ENCODE peak calls at places on chromosome 19, in five cellular contexts. S, L, G, I and X are unnamed samples.

GRCh38 chr19:50323782-50324133 is 5.4 kb downstream of the KCNC3 start:
- DNase-seq in S (no peak), L (no peak), G (no peak), I (no peak), X (no peak)

GRCh38 chr19:35039881-35040456 is 1.6 kb upstream of the HPN start:
- DNase-seq in S (no peak), L (no peak), G (no peak), I (no peak), X (no peak)

GRCh38 chr19:13078897-13079541 is 23.6 kb downstream of the LYL1 start:
- DNase-seq in S (no peak), L (no peak), G (peak; percentile 52), I (peak; percentile 73), X (no peak)

GRCh38 chr19:11530432-11530831 is 1.5 kb upstream of the ECSIT start:
- DNase-seq in S (peak; percentile 59), L (peak; percentile 69), G (peak; percentile 74), I (peak; percentile 79), X (peak; percentile 69)

GRCh38 chr19:53808710-53809125 is 15.4 kb downstream of the NLRP12 start:
- DNase-seq in S (peak; percentile 55), L (peak; percentile 21), G (no peak), I (no peak), X (peak; percentile 24)

GRCh38 chr19:52351512-52351911 is 15.5 kb downstream of the ZNF610 start:
- DNase-seq in S (no peak), L (no peak), G (no peak), I (no peak), X (no peak)

GRCh38 chr19:5932593-5933262 is 18.7 kb downstream of the CAPS start:
- DNase-seq in S (no peak), L (no peak), G (no peak), I (no peak), X (no peak)

GRCh38 chr19:752652-753517 is 2.0 kb downstream of the MISP start:
- DNase-seq in S (peak; percentile 83), L (no peak), G (no peak), I (peak; percentile 28), X (peak; percentile 91)

GRCh38 chr19:19817357-19817756 is 4.2 kb downstream of the ZNF506 start:
- DNase-seq in S (no peak), L (no peak), G (no peak), I (no peak), X (no peak)

GRCh38 chr19:16571283-16571682 is 932 bp downstream of the SLC35E1 start:
- DNase-seq in S (peak; percentile 18), L (no peak), G (no peak), I (no peak), X (peak; percentile 25)

GRCh38 chr19:50906217-50906616 is 5.0 kb downstream of the KLK4 start:
- DNase-seq in S (no peak), L (no peak), G (no peak), I (no peak), X (no peak)

GRCh38 chr19:14507704-14508246 is 10.4 kb downstream of the DNAJB1 start:
- DNase-seq in S (peak; percentile 66), L (no peak), G (no peak), I (no peak), X (no peak)

GRCh38 chr19:35048911-35049411 is 7.4 kb downstream of the HPN start:
- DNase-seq in S (no peak), L (no peak), G (peak; percentile 70), I (peak; percentile 96), X (no peak)

GRCh38 chr19:49712397-49712859 is 21.5 kb downstream of the CPT1C start:
- DNase-seq in S (peak; percentile 79), L (peak; percentile 73), G (peak; percentile 63), I (peak; percentile 39), X (no peak)

GRCh38 chr19:41957838-41958366 is 1.2 kb downstream of the RABAC1 start:
- DNase-seq in S (peak; percentile 79), L (peak; percentile 57), G (peak; percentile 54), I (peak; percentile 56), X (peak; percentile 84)
- H3K4me3 ChIP-seq in S (peak overlapping the region; percentile 94), L (peak overlapping the region; percentile 93), G (peak overlapping the region; percentile 98), I (peak overlapping the region; percentile 63), X (peak overlapping the region; percentile 96)

GRCh38 chr19:3175761-3176714 is 2.5 kb upstream of the S1PR4 start:
- DNase-seq in S (peak; percentile 91), L (peak; percentile 62), G (no peak), I (no peak), X (peak; percentile 51)
- H3K4me3 ChIP-seq in S (no peak overlapping the region), L (no peak overlapping the region), G (no peak overlapping the region), I (no peak overlapping the region), X (no peak overlapping the region)

DNA sequence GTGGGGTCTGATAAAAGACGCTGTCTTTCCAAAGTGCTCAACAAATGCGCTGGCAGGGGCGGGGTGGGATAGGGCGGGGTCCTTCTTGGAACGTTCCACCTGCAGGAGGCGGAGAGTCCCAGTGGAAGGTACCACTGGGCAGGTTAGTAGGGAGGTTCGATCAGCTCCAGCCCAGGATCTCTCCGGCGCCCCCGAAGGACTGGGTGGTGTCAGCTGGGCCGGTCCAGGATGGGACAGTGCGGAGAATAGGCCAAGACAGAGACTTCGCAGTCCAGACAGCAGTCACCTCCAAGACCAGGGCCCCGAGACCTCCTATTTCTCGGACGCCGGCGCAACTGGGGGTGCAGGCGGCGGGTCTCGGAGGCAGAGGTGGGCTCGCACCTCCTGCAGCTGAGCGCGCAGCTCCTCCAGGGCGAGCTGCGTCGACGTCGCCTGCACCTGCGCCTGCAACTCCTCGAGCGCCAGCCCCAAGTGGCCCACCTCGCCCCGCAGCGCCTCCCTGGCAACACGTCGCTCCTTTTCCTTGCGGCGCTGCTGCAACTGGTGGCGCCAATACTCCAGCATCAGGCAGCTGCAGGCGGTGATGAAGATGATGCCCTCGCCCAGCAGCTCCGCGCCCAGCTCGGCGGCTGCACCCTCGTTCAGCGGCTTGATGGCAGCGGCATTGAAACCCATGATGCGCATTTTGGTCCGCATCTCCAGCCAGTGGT is 21.6 kb downstream of the VASP start:
- DNase-seq in S (no peak), L (no peak), G (no peak), I (no peak), X (peak; percentile 43)
- H3K4me3 ChIP-seq in S (no peak overlapping the region), L (no peak overlapping the region), G (peak overlapping the region; percentile 13), I (no peak overlapping the region), X (peak overlapping the region; percentile 7)

GRCh38 chr19:4278460-4278901 is 585 bp upstream of the SHD start:
- DNase-seq in S (no peak), L (no peak), G (no peak), I (no peak), X (no peak)
- H3K4me3 ChIP-seq in S (no peak overlapping the region), L (no peak overlapping the region), G (no peak overlapping the region), I (no peak overlapping the region), X (no peak overlapping the region)

DNA sequence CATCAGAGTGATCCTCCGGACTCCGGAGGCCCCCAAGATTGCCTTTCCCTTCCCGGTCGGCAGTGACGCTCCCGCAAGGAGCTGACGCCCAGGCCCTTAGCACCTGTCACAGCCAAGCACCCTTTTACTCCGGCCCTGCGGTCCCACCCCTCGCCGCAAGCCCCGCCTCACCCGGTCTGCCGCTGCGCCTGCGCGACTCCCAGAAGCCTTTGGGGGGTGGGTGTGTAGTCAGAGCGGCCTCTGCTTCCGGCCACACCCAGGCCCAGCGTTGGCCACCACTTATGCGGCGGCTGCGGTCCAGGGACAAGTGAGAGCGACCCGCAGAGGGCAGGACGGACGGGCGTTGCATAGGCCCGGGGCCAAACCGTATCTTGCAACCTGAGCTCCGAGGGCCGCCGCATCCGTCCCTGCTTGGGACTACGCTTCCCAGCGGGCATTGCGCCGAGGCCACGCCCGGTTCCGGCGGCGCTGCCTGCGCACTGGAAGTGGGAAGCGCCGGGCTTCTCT is 441 bp upstream of the ZFP28 start:
- DNase-seq in S (peak; percentile 87), L (peak; percentile 46), G (peak; percentile 94), I (peak; percentile 87), X (peak; percentile 94)
- H3K4me3 ChIP-seq in S (peak overlapping the region; percentile 83), L (peak overlapping the region; percentile 52), G (peak overlapping the region; percentile 76), I (peak overlapping the region; percentile 82), X (peak overlapping the region; percentile 68)

DNA sequence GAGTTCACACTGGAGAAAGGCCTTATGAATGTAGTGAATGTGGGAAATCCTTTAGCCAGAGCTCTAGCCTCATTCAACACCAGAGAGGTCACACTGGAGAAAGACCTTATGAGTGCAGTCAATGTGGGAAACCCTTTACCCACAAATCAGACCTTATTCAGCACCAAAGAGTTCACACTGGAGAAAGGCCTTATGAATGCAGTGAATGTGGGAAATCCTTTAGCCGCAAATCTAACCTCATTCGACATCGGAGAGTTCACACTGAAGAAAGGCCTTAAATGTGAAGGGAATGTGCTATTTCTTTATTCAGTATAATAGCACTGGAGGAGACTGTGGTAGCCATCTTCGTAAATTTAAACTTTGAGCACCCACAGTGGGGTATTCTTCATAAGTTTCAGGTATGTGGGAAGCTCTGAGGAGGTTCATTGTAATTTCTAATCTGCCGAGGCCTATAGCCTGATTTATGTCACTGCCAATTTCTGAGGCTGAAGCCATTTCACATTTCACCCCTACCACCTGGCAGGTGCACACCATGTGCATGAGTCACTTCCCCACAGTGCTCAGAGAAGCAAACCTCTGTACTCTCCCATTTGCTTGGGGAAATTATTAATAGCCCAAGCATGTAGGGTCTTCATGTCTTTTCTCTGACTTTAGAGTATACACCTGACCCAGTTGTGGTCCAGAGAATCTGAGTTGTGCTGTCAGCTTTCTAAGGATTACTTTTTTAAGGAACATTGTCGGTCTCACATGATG is 6.4 kb downstream of the ZNF551 start:
- DNase-seq in S (no peak), L (no peak), G (no peak), I (no peak), X (no peak)
- H3K4me3 ChIP-seq in S (no peak overlapping the region), L (no peak overlapping the region), G (no peak overlapping the region), I (no peak overlapping the region), X (no peak overlapping the region)

GRCh38 chr19:3281026-3281425 is 56.6 kb downstream of the CELF5 start:
- DNase-seq in S (no peak), L (no peak), G (no peak), I (no peak), X (no peak)

GRCh38 chr19:3277649-3278048 is 53.2 kb downstream of the CELF5 start:
- DNase-seq in S (no peak), L (no peak), G (no peak), I (no peak), X (no peak)

GRCh38 chr19:3279306-3279705 is 54.8 kb downstream of the CELF5 start:
- DNase-seq in S (no peak), L (no peak), G (no peak), I (no peak), X (no peak)

GRCh38 chr19:3278294-3278693 is 53.8 kb downstream of the CELF5 start:
- DNase-seq in S (no peak), L (no peak), G (no peak), I (no peak), X (no peak)

DNA sequence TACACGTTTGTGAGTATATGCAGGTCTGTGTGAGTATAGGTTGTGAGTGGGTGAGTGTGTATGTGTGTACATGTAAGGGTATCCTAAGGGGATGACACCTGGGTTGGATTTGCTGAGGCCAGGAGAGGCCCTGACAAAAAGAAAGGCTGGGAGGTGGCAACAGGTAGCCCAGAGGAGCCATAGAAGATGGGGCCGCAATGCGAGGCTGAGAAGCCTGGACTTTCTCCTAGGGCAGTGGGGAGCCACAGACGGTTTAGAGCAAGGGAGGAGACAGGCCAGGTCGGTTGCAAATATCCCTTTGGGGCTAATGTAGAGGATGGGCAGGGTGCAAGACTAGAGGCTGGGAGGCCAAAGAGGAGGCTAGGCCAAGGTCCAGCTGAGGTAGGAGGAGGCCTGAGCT is 54.3 kb downstream of the CELF5 start:
- DNase-seq in S (no peak), L (no peak), G (no peak), I (no peak), X (no peak)
- H3K4me3 ChIP-seq in S (no peak overlapping the region), L (no peak overlapping the region), G (no peak overlapping the region), I (no peak overlapping the region), X (no peak overlapping the region)

GRCh38 chr19:30997222-30997621 is 352.0 kb downstream of the TSHZ3 start:
- DNase-seq in S (no peak), L (no peak), G (no peak), I (no peak), X (no peak)
- H3K4me3 ChIP-seq in S (no peak overlapping the region), L (no peak overlapping the region), G (no peak overlapping the region), I (no peak overlapping the region), X (no peak overlapping the region)

GRCh38 chr19:3682741-3683404 is 17.4 kb downstream of the PIP5K1C start:
- DNase-seq in S (no peak), L (no peak), G (no peak), I (no peak), X (peak; percentile 82)
- H3K4me3 ChIP-seq in S (no peak overlapping the region), L (no peak overlapping the region), G (no peak overlapping the region), I (no peak overlapping the region), X (no peak overlapping the region)